ENCODE peak calls at places on chromosomes 11 and 22, in five cellular contexts. Z is iris pigment epithelial cell; Y is tibial artery; W is stimulated activated naive CD8-positive, alpha-beta T cell treated with anti-CD3 and anti-CD28 coated beads, Interleukin-15, amount 100 ng/mL, for 72 hours; X is HFF-Myc. J is an unnamed sample.

GRCh38 chr11:65311197-65311631 is 3.5 kb upstream of the CDC42EP2 start:
- DNase-seq in X (no peak), Z (no peak), Y (no peak), W (no peak), J (no peak)

GRCh38 chr11:44759743-44760476 is 33.1 kb downstream of the TSPAN18 start:
- DNase-seq in Z (no peak), W (no peak), X (no peak), Y (peak; percentile 16), J (no peak)

GRCh38 chr22:36773935-36774334 is 2.0 kb downstream of the IFT27 start:
- DNase-seq in Z (peak; percentile 58), W (no peak), Y (no peak), X (no peak), J (no peak)

GRCh38 chr22:42185915-42186439 is 55.4 kb upstream of the CYP2D6 start:
- DNase-seq in W (no peak), X (no peak), Z (no peak), Y (no peak), J (no peak)

GRCh38 chr11:103110406-103110805 is 1.2 kb downstream of the DYNC2H1 start:
- DNase-seq in Z (peak; percentile 71), W (no peak), Y (no peak), X (peak; percentile 14), J (no peak)

GRCh38 chr11:75849917-75850316 is 34.9 kb downstream of the UVRAG start:
- DNase-seq in W (no peak), X (no peak), Y (no peak), Z (no peak), J (no peak)

GRCh38 chr11:13284776-13285588 is 7.4 kb downstream of the BMAL1 start:
- DNase-seq in Z (no peak), Y (no peak), W (peak; percentile 49), X (no peak), J (no peak)

GRCh38 chr11:128342511-128343133 is 244.7 kb downstream of the ETS1 start:
- DNase-seq in W (peak; percentile 80), Z (peak; percentile 49), Y (no peak), X (peak; percentile 76), J (no peak)

GRCh38 chr11:73866586-73866996 is 10.1 kb downstream of the COA4 start:
- DNase-seq in X (peak; percentile 76), W (no peak), Y (no peak), Z (peak; percentile 87), J (peak; percentile 62)

GRCh38 chr11:66861774-66862558 is 5.1 kb downstream of the LRFN4 start:
- DNase-seq in Y (no peak), X (no peak), W (no peak), Z (no peak), J (no peak)

GRCh38 chr11:83680351-83680750 is 394.2 kb upstream of the CCDC90B start:
- DNase-seq in W (no peak), Y (no peak), X (no peak), Z (no peak), J (no peak)

GRCh38 chr11:69862331-69862761 is 43.1 kb upstream of the FGF3 start:
- DNase-seq in Y (peak; percentile 20), X (no peak), Z (no peak), W (no peak), J (no peak)

GRCh38 chr11:20873054-20873453 is 203.7 kb downstream of the NELL1 start:
- DNase-seq in W (no peak), Y (no peak), Z (no peak), X (no peak), J (no peak)

GRCh38 chr11:35974878-35975578 is 31.2 kb downstream of the LDLRAD3 start:
- DNase-seq in Z (peak; percentile 20), Y (no peak), X (no peak), W (no peak), J (no peak)

GRCh38 chr11:44290206-44290605 is 19.7 kb downstream of the ALX4 start:
- DNase-seq in Y (no peak), X (no peak), W (no peak), Z (no peak), J (no peak)

GRCh38 chr11:110078923-110079544 is 14.2 kb upstream of the ZC3H12C start:
- DNase-seq in Y (no peak), X (no peak), W (no peak), Z (no peak), J (no peak)

GRCh38 chr22:48651981-48652538 is 1175.6 kb downstream of the BRD1 start:
- DNase-seq in W (no peak), Y (no peak), X (no peak), Z (no peak), J (no peak)

GRCh38 chr11:2463766-2464277 is 19.0 kb downstream of the KCNQ1 start:
- DNase-seq in X (no peak), Z (no peak), Y (peak; percentile 50), W (no peak), J (no peak)

GRCh38 chr11:134901955-134902707 is 490.1 kb upstream of the B3GAT1 start:
- DNase-seq in Y (no peak), Z (no peak), X (no peak), W (no peak), J (no peak)

GRCh38 chr11:1300121-1300520 is 9.3 kb downstream of the TOLLIP start:
- DNase-seq in X (no peak), W (no peak), Y (no peak), Z (no peak), J (no peak)

GRCh38 chr11:10398525-10398924 is 56.5 kb upstream of the AMPD3 start:
- DNase-seq in Y (no peak), W (no peak), X (no peak), Z (no peak), J (no peak)

GRCh38 chr11:47950396-47950795 is 30.0 kb upstream of the PTPRJ start:
- DNase-seq in W (peak; percentile 58), Z (peak; percentile 64), X (no peak), Y (no peak), J (no peak)

GRCh38 chr11:27795955-27796861 is 96.0 kb upstream of the BDNF start:
- DNase-seq in Z (peak; percentile 3), Y (no peak), X (no peak), W (no peak), J (no peak)

GRCh38 chr11:12802418-12803085 is 128.3 kb downstream of the TEAD1 start:
- DNase-seq in Y (no peak), X (peak; percentile 54), Z (peak; percentile 92), W (no peak), J (no peak)

GRCh38 chr11:66068154-66068821 is 1.8 kb upstream of the PACS1 start:
- DNase-seq in X (peak; percentile 52), W (peak; percentile 73), Z (peak; percentile 59), Y (peak; percentile 81), J (peak; percentile 36)